ENCODE peak calls at places on chromosomes 5 and 9, in four cellular contexts. G, Y, K and D are unnamed samples.

GRCh38 chr5:159864885-159865622 is 51.2 kb upstream of the ADRA1B start:
- DNase-seq in G (no peak), Y (no peak), K (no peak), D (no peak)

GRCh38 chr9:113631093-113631765 is 167.7 kb downstream of the RGS3 start:
- DNase-seq in G (peak), Y (no peak), K (no peak), D (no peak)

GRCh38 chr9:135192686-135193085 is 105.2 kb downstream of the OLFM1 start:
- DNase-seq in G (no peak), Y (no peak), K (no peak), D (no peak)

GRCh38 chr9:715743-716400 is 125.6 kb upstream of the DMRT1 start:
- DNase-seq in G (no peak), Y (no peak), K (no peak), D (no peak)

GRCh38 chr5:94103507-94104245 is 362.3 kb upstream of the POU5F2 start:
- DNase-seq in G (no peak), Y (no peak), K (no peak), D (no peak)

GRCh38 chr5:126481243-126481642 is 58.0 kb downstream of the GRAMD2B start:
- DNase-seq in G (no peak), Y (no peak), K (no peak), D (no peak)

GRCh38 chr9:22840641-22841040 is 394.0 kb downstream of the DMRTA1 start:
- DNase-seq in G (no peak), Y (no peak), K (no peak), D (no peak)

GRCh38 chr5:172929371-172929838 is 29.8 kb upstream of the RPL26L1 start:
- DNase-seq in G (no peak), Y (no peak), K (no peak), D (no peak)

GRCh38 chr5:1323803-1324173 is 21.1 kb downstream of the CLPTM1L start:
- DNase-seq in G (no peak), Y (no peak), K (no peak), D (no peak)

GRCh38 chr5:68730220-68731010 is 363.4 kb upstream of the SLC30A5 start:
- DNase-seq in G (peak), Y (no peak), K (no peak), D (no peak)

GRCh38 chr5:178284996-178285395 is 52.4 kb upstream of the PHYKPL start:
- DNase-seq in G (no peak), Y (no peak), K (no peak), D (no peak)

GRCh38 chr9:89218040-89218928 is 39.7 kb upstream of the SHC3 start:
- DNase-seq in G (no peak), Y (no peak), K (no peak), D (no peak)

GRCh38 chr9:79637180-79637925 is 65.6 kb downstream of the TLE4 start:
- DNase-seq in G (no peak), Y (no peak), K (no peak), D (no peak)

GRCh38 chr9:74006935-74007334 is 490.2 kb upstream of the RORB start:
- DNase-seq in G (no peak), Y (no peak), K (no peak), D (no peak)

GRCh38 chr5:56900858-56901578 is 8.4 kb upstream of the SETD9 start:
- DNase-seq in G (no peak), Y (peak), K (peak), D (no peak)

GRCh38 chr5:80090884-80091166 is 55.7 kb downstream of the THBS4 start:
- DNase-seq in G (no peak), Y (no peak), K (no peak), D (no peak)

GRCh38 chr5:5677738-5678137 is 255.3 kb downstream of the ICE1 start:
- DNase-seq in G (no peak), Y (no peak), K (no peak), D (no peak)

GRCh38 chr5:58871648-58872242 is 288.9 kb downstream of the RAB3C start:
- DNase-seq in G (no peak), Y (peak), K (peak), D (peak)

GRCh38 chr9:130128782-130129424 is 43.3 kb upstream of the NCS1 start:
- DNase-seq in G (peak), Y (no peak), K (peak), D (peak)

GRCh38 chr5:7745882-7746735 is 104.8 kb downstream of the CFAP90 start:
- DNase-seq in G (peak), Y (peak), K (peak), D (peak)

GRCh38 chr5:134459491-134459890 is 47.8 kb upstream of the CDKN2AIPNL start:
- DNase-seq in G (no peak), Y (no peak), K (no peak), D (no peak)

GRCh38 chr9:5718296-5719032 is 89.6 kb downstream of the RIC1 start:
- DNase-seq in G (no peak), Y (no peak), K (no peak), D (no peak)

GRCh38 chr5:171367424-171368370 is 20.0 kb upstream of the NPM1 start:
- DNase-seq in G (no peak), Y (no peak), K (no peak), D (no peak)

GRCh38 chr5:66151030-66151429 is 6.9 kb downstream of the SREK1 start:
- DNase-seq in G (no peak), Y (no peak), K (no peak), D (no peak)

DNA sequence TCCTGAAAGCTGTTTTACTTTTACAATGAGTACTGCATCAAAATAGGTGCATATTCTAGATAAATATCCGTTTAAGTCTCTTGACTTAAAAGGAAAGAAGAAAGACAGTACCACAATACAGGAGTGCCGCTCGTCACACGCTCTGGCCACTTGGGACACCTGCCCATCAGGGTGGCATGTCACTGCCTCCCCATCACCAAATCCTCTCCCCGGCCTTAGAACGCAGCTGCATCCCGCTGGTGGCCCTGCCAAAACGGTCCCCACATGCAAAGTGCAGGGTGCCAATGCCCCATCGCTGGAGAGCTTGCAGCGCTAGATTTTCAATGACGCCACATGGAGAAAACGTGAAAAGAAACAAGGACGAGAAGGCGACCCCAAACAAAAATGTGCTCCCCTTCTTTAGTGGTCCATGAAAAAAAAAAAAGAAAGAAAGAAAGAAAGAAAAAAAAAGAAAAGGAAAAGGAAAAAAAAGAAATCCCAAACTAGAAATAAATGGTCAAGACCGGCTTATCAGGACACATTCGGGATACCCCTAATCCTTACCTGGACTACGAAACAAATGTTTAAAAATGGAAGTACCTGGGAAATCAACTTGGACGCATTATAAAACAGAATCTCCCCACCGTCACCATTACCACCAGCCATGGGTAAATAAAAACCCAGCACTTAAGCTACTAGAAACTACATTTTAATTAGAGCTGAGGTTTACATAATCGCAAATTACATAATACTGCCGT is 1.1 kb downstream of the ANKH start:
- DNase-seq in G (no peak), Y (no peak), K (peak), D (peak)
- H3K27ac ChIP-seq in G (no peak), Y (no peak), K (no peak), D (peak)

GRCh38 chr9:93579711-93580516 is 3.5 kb downstream of the PHF2 start:
- DNase-seq in G (no peak), Y (no peak), K (no peak), D (no peak)

GRCh38 chr9:93577045-93577939 is 908 bp downstream of the PHF2 start:
- DNase-seq in G (peak), Y (no peak), K (peak), D (no peak)

GRCh38 chr9:93580654-93581380 is 4.4 kb downstream of the PHF2 start:
- DNase-seq in G (no peak), Y (no peak), K (no peak), D (no peak)

GRCh38 chr9:93577940-93578682 is 1.7 kb downstream of the PHF2 start:
- DNase-seq in G (peak), Y (no peak), K (no peak), D (no peak)

DNA sequence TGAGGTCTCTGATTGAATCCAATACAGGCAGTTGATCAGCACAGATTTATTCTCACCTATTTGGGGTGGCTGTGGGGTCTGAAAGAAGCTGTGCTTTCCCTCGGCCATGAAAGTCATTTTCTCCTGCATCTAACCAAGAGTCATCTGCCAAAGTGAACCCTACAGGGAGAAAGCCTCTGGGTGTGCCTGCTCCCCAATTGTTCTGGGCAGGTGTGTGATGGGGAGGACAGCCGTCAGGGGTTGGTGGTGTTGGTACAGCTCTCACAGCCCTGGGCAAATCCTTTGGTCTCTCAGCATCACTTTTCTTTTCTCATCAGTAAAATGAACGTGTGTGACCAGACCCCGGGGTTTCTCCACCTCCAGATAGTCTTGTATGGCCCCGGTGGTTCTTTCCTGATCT is 2.5 kb downstream of the PHF2 start:
- DNase-seq in G (no peak), Y (no peak), K (no peak), D (no peak)
- H3K27ac ChIP-seq in G (no peak), Y (no peak), K (no peak), D (no peak)

GRCh38 chr5:120886351-120886860 is 422.3 kb downstream of the PRR16 start:
- DNase-seq in G (no peak), Y (no peak), K (no peak), D (no peak)
- H3K27ac ChIP-seq in G (no peak), Y (no peak), K (no peak), D (no peak)

GRCh38 chr5:128109766-128110165 is 26.2 kb downstream of the SLC12A2 start:
- DNase-seq in G (no peak), Y (no peak), K (no peak), D (no peak)

GRCh38 chr5:128109138-128109537 is 25.6 kb downstream of the SLC12A2 start:
- DNase-seq in G (no peak), Y (no peak), K (no peak), D (no peak)

GRCh38 chr5:128116445-128116844 is 32.9 kb downstream of the SLC12A2 start:
- DNase-seq in G (no peak), Y (no peak), K (no peak), D (no peak)

GRCh38 chr5:128111818-128112448 is 28.4 kb downstream of the SLC12A2 start:
- DNase-seq in G (no peak), Y (no peak), K (peak), D (no peak)
- H3K27ac ChIP-seq in G (no peak), Y (no peak), K (no peak), D (no peak)

GRCh38 chr9:131727184-131727785 is 12.6 kb downstream of the RAPGEF1 start:
- DNase-seq in G (no peak), Y (no peak), K (no peak), D (no peak)
- H3K27ac ChIP-seq in G (no peak), Y (no peak), K (no peak), D (peak)

DNA sequence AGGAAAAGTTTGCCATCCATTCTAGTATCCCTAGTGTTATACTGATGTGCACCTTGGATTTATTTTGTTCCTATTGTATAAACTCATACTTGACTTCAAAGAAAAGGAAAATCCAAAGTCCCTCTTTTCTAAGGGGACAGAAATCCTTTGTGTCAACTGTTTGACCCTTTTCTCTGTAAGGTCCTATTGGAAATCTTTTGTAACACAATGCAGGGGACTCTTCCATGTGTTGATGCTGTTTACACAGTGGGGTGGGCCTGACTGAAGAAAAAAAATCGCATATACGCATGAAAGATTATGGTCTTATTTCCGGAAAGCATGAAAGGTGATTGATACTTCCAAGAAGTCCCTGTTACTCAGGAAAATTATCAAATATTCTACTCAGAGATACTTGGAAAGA is 1.0 kb upstream of the VCAN start:
- DNase-seq in G (no peak), Y (no peak), K (no peak), D (no peak)
- H3K27ac ChIP-seq in G (no peak), Y (no peak), K (no peak), D (no peak)

GRCh38 chr5:139654875-139655491 is 6.8 kb downstream of the CXXC5 start:
- DNase-seq in G (no peak), Y (no peak), K (no peak), D (no peak)

GRCh38 chr5:139652788-139653241 is 4.7 kb downstream of the CXXC5 start:
- DNase-seq in G (no peak), Y (no peak), K (no peak), D (no peak)

GRCh38 chr5:139654464-139654863 is 6.3 kb downstream of the CXXC5 start:
- DNase-seq in G (no peak), Y (no peak), K (no peak), D (no peak)

GRCh38 chr5:139651863-139652787 is 4.0 kb downstream of the CXXC5 start:
- DNase-seq in G (no peak), Y (no peak), K (peak), D (no peak)

DNA sequence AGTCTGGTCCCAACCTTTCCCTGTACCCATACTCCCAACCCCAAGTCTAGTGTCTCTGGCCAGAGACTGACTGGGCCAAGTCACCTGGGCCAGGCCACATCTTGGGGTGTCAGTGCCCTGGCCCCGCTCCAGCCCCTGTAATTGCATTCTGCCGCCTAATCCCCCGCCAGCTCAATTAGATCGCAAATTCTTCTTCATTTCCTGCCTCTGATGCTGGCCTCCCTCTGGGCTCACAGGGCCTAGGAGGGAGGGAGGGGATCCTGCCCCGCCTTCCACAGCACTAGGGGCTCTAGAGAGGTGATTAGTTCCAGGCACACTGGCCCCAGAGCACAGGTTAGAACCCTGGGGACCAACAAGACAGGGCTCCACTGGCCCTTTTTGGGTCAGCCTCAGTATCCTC is 5.5 kb downstream of the CXXC5 start:
- DNase-seq in G (no peak), Y (no peak), K (no peak), D (no peak)
- H3K27ac ChIP-seq in G (no peak), Y (peak), K (no peak), D (no peak)

GRCh38 chr5:10401499-10401898 is 40.2 kb upstream of the ROPN1L start:
- DNase-seq in G (no peak), Y (no peak), K (no peak), D (no peak)
- H3K27ac ChIP-seq in G (no peak), Y (no peak), K (no peak), D (no peak)